ENCODE peak calls at places on chromosomes 12 and 14, in four cellular contexts. C is thyroid gland, D is IMR-90, Q is spleen. R is an unnamed sample. For H3K27me3, the result is how much of the 10 kb centered on the place peaks cover.

GRCh38 chr14:45332360-45332988 is 79.5 kb upstream of the MIS18BP1 start:
- DNase-seq in C (no peak), D (no peak), Q (no peak), R (no peak)

GRCh38 chr12:121227294-121227693 is 17.4 kb downstream of the P2RX4 start:
- DNase-seq in C (peak), D (no peak), Q (peak), R (no peak)

GRCh38 chr14:103099733-103100280 is 5.3 kb downstream of the EXOC3L4 start:
- DNase-seq in C (no peak), D (no peak), Q (no peak), R (no peak)

GRCh38 chr12:42953021-42953420 is 363.5 kb upstream of the PRICKLE1 start:
- DNase-seq in C (no peak), D (no peak), Q (no peak), R (no peak)

GRCh38 chr12:29032431-29032830 is 116.6 kb upstream of the FAR2 start:
- DNase-seq in C (no peak), D (no peak), Q (no peak), R (no peak)

GRCh38 chr14:74551001-74551400 is 57.4 kb downstream of the ISCA2 start:
- DNase-seq in C (no peak), D (no peak), Q (peak), R (no peak)

GRCh38 chr12:131217024-131217586 is 263.4 kb downstream of the ADGRD1 start:
- DNase-seq in C (peak), D (no peak), Q (peak), R (no peak)

GRCh38 chr12:112005419-112006395 is 7.3 kb downstream of the TMEM116 start:
- DNase-seq in C (peak), D (peak), Q (no peak), R (no peak)

GRCh38 chr12:106918746-106919145 is 37.0 kb upstream of the TMEM263 start:
- DNase-seq in C (no peak), D (peak), Q (no peak), R (no peak)

GRCh38 chr12:119901670-119902069 is 24.6 kb upstream of the CIT start:
- DNase-seq in C (no peak), D (no peak), Q (no peak), R (no peak)

GRCh38 chr12:84159245-84159644 is 753.4 kb downstream of the SLC6A15 start:
- DNase-seq in C (no peak), D (peak), Q (no peak), R (no peak)

GRCh38 chr14:83347874-83348273 is 1814.2 kb upstream of the SEL1L start:
- DNase-seq in C (no peak), D (peak), Q (no peak), R (no peak)

GRCh38 chr12:31431721-31432120 is 105.8 kb upstream of the SINHCAF start:
- DNase-seq in C (no peak), D (peak), Q (no peak), R (no peak)

GRCh38 chr12:92468358-92469020 is 234.3 kb upstream of the PLEKHG7 start:
- DNase-seq in C (no peak), D (no peak), Q (no peak), R (no peak)
- H3K4me3 ChIP-seq in C (no peak), D (no peak), Q (peak), R (no peak)

DNA sequence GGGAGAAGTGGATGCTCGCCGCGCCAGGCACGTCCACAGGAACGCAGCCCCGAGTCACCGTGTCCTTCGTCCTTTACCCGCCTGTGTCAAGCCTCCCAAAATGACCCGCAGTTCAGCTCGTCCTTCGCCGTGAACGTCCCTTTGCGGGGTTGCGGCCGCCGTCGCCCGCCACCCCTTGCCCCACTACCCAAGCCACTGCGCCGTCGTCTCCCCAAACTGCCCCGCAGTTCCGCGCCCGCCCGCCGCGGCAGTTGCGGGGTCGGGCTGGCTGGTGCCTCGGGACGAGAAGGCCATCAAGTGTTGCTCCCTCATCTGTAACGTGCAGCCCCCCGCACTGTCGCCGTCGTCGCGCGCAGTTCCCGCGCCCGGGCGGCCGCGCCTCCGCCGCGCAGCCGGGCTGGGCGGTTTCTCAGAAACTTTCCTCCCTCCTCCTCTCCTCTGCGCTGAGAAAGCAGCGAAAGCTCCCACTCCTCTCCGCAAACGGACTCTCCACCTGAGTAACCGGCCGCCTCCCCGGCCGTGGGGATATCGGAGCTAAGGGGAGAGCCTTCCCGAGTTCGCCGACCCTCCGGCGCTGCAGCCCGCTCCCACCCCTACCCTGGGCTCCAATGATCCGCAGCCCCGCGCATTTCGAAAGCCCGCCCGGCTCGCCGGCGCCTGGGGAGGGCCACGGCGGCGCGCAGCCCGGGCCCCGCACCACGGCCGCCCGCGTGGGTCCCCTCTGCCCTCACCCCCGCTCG is 6.7 kb downstream of the CDKN1B start:
- DNase-seq in C (peak), D (peak), Q (peak), R (no peak)
- TF ChIP-seq POLR2A in C (no peak), D (no peak), Q (no peak), R (peak)

GRCh38 chr12:128974881-128975280 is 121.6 kb downstream of the GLT1D1 start:
- DNase-seq in C (no peak), D (no peak), Q (no peak), R (no peak)
- H3K27me3 ChIP-seq in C (under half), D (under half), Q (under half), R (under half)

GRCh38 chr12:104215638-104216297 is at the start of gene TXNRD1:
- DNase-seq in C (peak), D (peak), Q (peak), R (peak)
- H3K4me3 ChIP-seq in C (peak), D (peak), Q (peak), R (peak)

GRCh38 chr12:7555752-7556151 is 52.2 kb upstream of the CD163 start:
- DNase-seq in C (no peak), D (peak), Q (no peak), R (no peak)
- TF ChIP-seq POLR2A in C (no peak), D (no peak), Q (no peak), R (no peak)

DNA sequence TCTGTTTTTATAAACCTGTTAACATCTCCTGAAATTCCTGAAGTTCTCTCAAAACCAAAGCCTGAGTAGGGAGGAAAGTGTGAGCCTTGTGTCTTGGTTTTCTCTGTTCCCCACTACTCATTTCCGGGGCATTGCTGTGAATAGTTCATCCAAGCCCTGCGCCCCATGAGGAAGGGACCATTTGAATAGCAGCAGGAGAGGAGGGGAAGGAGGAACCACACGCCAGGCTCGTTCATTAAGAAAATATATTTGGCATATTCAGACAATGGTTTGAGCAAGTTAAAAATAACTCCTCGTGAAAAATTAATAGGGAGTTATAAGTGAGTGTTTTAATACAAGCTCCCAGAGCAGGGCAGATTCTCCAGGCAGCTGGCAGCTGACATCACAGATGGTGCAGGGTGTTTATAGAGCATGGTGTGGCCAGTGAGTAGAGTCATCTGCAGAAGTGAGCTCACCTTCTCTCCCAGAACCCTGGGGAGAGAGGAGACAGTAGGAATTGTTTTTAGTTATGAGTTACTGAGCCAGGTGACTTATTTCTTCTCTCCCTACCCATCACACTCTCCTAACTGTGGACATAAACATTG is 29.5 kb upstream of the CISTR start:
- DNase-seq in C (no peak), D (peak), Q (no peak), R (no peak)
- H3K27me3 ChIP-seq in C (under half), D (under half), Q (under half), R (under half)

GRCh38 chr12:124565656-124566180 is 1.7 kb downstream of the NCOR2 start:
- DNase-seq in C (no peak), D (no peak), Q (no peak), R (no peak)

GRCh38 chr12:124565071-124565491 is 2.3 kb downstream of the NCOR2 start:
- DNase-seq in C (peak), D (no peak), Q (no peak), R (no peak)

GRCh38 chr12:124563809-124564208 is 3.6 kb downstream of the NCOR2 start:
- DNase-seq in C (no peak), D (no peak), Q (no peak), R (no peak)

GRCh38 chr12:124563401-124563800 is 4.0 kb downstream of the NCOR2 start:
- DNase-seq in C (no peak), D (no peak), Q (no peak), R (no peak)

DNA sequence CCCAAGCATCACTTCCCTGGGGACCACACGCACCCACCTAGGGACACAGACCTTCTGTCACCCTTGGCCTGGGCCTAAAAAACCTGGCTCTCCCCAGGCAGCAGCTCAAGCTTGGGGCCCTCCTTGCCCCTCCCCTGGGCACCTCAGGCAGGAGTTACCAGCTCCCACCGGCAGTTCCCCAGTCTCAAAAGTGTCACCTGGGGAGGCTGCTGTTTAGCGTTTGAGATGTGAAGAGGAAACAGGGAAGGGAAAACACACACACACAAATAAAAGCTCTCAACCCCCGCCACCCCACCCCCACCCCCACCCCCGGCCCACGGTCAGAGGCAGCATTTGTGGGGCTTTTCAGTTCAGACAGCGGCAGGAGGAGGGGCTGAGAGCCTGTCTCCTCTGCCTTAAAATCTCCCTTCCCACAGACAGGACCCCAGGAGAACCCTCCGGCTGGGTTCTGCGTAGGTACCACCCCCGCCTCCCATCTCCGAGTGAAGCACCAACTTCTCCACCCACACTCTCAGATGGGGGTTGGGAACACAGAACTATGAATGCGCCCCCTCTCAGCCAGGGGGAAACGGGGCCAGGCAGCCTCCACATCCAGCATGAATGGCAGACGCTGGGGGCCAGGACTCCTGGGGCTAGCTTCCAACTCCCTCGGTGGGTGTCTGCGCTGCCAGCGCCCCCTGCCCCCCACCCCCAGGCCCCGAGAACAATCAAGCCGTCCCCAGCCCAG is 3.0 kb downstream of the NCOR2 start:
- DNase-seq in C (peak), D (no peak), Q (no peak), R (no peak)
- H3K4me3 ChIP-seq in C (no peak), D (no peak), Q (no peak), R (no peak)

R was measured in esophagus squamous epithelium.